ENCODE peak calls at places on chromosomes 5 and 9, in five cellular contexts. P is IMR-90, K is WTC11, S is tibial nerve, L is NB4. O is an unnamed sample.

GRCh38 chr5:149940077-149940574 is 4.5 kb downstream of the PDE6A start:
- DNase-seq in L (peak; percentile 94), P (no peak), S (no peak), K (no peak), O (no peak)

GRCh38 chr5:3377176-3377575 is 218.5 kb upstream of the IRX1 start:
- DNase-seq in L (no peak), S (no peak), P (no peak), K (no peak), O (no peak)

GRCh38 chr9:126367646-126368419 is 41.2 kb downstream of the MVB12B start:
- DNase-seq in S (no peak), L (no peak), P (no peak), K (no peak), O (no peak)

GRCh38 chr5:144028644-144029043 is 141.8 kb downstream of the YIPF5 start:
- DNase-seq in K (no peak), S (no peak), P (peak; percentile 84), L (no peak), O (no peak)

GRCh38 chr9:95171001-95171400 is 146.5 kb downstream of the FANCC start:
- DNase-seq in L (no peak), P (peak; percentile 67), S (no peak), K (no peak), O (no peak)

GRCh38 chr9:114049453-114050225 is 28.5 kb downstream of the AMBP start:
- DNase-seq in L (no peak), K (no peak), S (no peak), P (no peak), O (no peak)

GRCh38 chr5:38339446-38339845 is 81.1 kb downstream of the EGFLAM start:
- DNase-seq in L (no peak), K (no peak), S (no peak), P (no peak), O (no peak)

GRCh38 chr9:122374885-122375420 is 4.1 kb downstream of the PTGS1 start:
- DNase-seq in S (peak; percentile 58), K (peak; percentile 34), P (peak; percentile 77), L (no peak), O (peak; percentile 45)

GRCh38 chr5:43389679-43390329 is 22.4 kb downstream of the CCL28 start:
- DNase-seq in P (peak; percentile 90), K (peak; percentile 39), S (peak; percentile 70), L (peak; percentile 95), O (no peak)

GRCh38 chr9:112380102-112380581 is at the start of gene HSDL2:
- DNase-seq in P (peak; percentile 28), S (peak; percentile 15), L (peak; percentile 56), K (no peak), O (no peak)

GRCh38 chr9:94782367-94783120 is 56.0 kb downstream of the AOPEP start:
- DNase-seq in P (peak; percentile 83), S (no peak), L (no peak), K (no peak), O (no peak)

GRCh38 chr5:74938250-74938649 is 72.1 kb upstream of the FAM169A start:
- DNase-seq in P (peak; percentile 40), S (no peak), L (peak; percentile 59), K (no peak), O (no peak)

DNA sequence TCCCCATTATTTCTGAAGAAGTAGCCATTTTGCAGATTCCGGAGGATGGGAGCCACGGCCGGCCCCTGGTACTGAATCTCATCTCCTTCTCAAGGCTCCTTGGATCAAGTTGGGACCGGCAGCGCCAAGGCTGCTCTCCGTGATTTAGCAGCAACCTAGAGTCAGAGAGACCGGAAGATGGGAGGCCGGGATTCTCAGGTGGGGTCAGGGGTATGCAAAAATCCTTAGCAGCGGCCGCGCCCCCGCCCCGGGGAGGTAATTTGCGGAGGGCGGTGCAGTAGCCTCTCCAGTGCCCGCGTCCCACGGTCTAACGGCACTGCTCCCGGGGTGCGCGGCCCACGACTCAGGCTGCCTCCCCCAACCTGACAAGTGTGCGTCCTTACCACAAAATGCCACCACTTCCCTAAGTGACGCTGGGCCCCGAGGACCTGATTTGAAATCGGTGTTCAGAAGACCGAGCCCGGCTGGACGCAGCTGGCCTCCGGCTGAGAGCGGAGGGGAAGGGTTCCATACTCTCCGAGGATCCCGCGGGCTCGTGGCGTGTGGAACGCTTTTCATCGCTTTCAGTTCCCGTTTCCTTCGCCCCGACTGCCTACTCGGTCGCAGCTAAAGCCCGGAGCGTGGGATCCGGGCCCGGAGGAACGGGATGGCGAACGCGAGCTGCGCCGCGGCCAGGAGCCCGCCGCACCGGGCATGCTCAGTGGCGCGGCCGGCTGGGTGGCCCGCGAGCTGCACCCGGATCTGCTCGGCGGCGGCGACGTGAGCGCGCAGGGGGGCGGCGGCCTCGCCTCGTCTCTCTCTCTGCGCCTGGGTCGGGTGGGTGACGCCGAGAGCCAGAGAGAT is at the start of gene SCAMP1:
- DNase-seq in S (peak; percentile 93), L (peak; percentile 96), P (peak; percentile 92), K (peak; percentile 86), O (peak; percentile 78)
- TF ChIP-seq CTCF in S (peak; percentile 64), L (no peak), P (peak; percentile 38), K (no peak), O (peak; percentile 32)

GRCh38 chr9:134378901-134379338 is 52.7 kb downstream of the RXRA start:
- DNase-seq in K (no peak), L (no peak), P (peak; percentile 44), S (no peak), O (no peak)
- TF ChIP-seq CTCF in K (no peak), L (no peak), P (no peak), S (no peak), O (no peak)

DNA sequence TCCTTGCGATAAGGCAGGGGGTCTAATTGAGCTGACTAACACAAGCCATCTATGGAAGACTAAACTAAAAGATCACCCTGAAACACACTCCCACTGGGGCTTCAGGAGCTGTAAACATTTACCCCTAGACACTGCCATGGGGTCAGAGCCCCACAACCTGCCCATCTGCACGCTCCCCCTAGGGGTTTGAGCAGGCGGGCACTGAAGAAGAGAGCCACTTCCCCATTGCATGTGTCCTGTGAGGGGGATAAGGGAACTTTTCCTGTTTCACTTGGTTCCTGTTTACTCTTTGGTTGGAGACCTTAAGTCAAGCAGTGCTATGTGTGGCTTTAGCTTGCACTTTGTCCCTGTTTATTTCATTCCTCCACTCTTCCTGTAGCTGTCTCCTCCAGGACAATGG is 1929.5 kb upstream of the CDH9 start:
- DNase-seq in K (peak; percentile 16), L (peak; percentile 32), S (no peak), P (no peak), O (no peak)
- TF ChIP-seq CTCF in K (no peak), L (no peak), S (no peak), P (no peak), O (no peak)

DNA sequence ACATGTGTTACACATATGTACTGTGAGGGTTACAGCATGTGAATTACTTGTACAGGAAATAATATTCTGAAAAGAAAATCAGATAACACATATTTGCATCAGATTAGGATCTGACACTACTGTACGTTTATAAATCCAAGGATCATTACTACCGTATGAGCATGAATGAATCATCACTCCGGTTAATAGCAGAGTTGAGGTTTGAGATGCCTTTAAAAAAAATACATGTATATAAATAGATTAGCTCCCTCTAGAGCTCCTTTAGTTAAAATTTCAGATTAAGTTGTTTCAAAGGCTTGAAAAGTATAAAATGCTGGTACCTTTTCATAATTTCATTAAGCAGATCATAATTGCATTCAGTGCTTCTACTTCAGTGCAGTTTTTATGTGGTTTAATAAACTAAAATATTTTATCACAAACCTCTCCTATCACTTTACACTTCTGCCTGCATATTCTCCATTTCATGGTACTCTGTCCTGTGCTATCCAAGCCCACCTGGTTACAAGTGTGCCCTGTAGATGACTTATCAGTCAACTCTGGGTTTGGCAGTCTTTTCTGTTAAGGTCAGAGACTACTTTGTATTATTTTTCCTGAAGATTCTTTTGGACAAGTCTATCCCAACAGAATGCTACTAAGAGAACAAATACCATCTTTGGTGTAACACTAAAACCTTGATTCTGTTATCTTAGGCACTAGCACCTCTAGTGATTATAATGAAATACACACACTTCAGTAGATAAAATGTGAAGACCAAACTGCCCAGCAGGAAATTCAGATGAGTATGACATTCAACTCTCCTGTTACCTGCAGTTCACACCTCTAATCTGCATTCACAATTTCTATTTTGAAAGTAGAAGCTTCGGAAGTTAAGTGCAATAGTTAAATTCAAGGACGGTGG is 48.0 kb upstream of the POU5F2 start:
- DNase-seq in K (no peak), L (no peak), S (no peak), P (peak; percentile 88), O (no peak)
- TF ChIP-seq CTCF in K (no peak), L (no peak), S (no peak), P (peak; percentile 30), O (no peak)

O was measured in dorsolateral prefrontal cortex.